ENCODE peak calls at places on chromosome 9, in six cellular contexts. W is Panc1, Q is fibroblast of lung, F is adrenal gland, X is GM23248, T is psoas muscle. I is an unnamed sample.
A peak's percentile ranks its signal among the peaks of the same experiment; 100 is the strongest.

GRCh38 chr9:107492381-107492780 is 2.8 kb upstream of the KLF4 start:
- DNase-seq in W (no peak), Q (no peak), F (no peak), X (peak; percentile 67), T (no peak), I (no peak)

GRCh38 chr9:21970800-21971620 is 23.2 kb downstream of the CDKN2A start:
- DNase-seq in W (no peak), Q (no peak), F (no peak), X (peak; percentile 6), T (peak; percentile 51), I (peak; percentile 3)

GRCh38 chr9:37454238-37454637 is 11.0 kb downstream of the ZBTB5 start:
- DNase-seq in W (no peak), Q (no peak), F (no peak), X (peak; percentile 46), T (no peak), I (no peak)

GRCh38 chr9:112443200-112443599 is 43.4 kb upstream of the KIAA1958 start:
- DNase-seq in W (no peak), Q (peak; percentile 16), F (no peak), X (peak; percentile 49), T (no peak), I (no peak)

GRCh38 chr9:138052322-138052615 is 174.7 kb downstream of the CACNA1B start:
- DNase-seq in W (no peak), Q (no peak), F (no peak), X (no peak), T (no peak), I (no peak)

GRCh38 chr9:98607787-98608186 is 100.9 kb downstream of the GABBR2 start:
- DNase-seq in W (no peak), Q (peak; percentile 90), F (no peak), X (peak; percentile 89), T (no peak), I (no peak)

GRCh38 chr9:132151118-132151517 is 10.7 kb upstream of the NTNG2 start:
- DNase-seq in W (no peak), Q (no peak), F (no peak), X (no peak), T (no peak), I (no peak)

GRCh38 chr9:128727626-128728248 is 3.8 kb upstream of the ZDHHC12 start:
- DNase-seq in W (no peak), Q (no peak), F (no peak), X (no peak), T (no peak), I (no peak)

GRCh38 chr9:24059651-24060050 is 233.6 kb upstream of the ELAVL2 start:
- DNase-seq in W (no peak), Q (no peak), F (no peak), X (no peak), T (no peak), I (no peak)

GRCh38 chr9:115262477-115262876 is 144.5 kb upstream of the TNC start:
- DNase-seq in W (peak; percentile 7), Q (peak; percentile 92), F (peak; percentile 17), X (peak; percentile 69), T (peak; percentile 49), I (peak; percentile 77)

GRCh38 chr9:88993871-88994819 is 2.9 kb downstream of the S1PR3 start:
- DNase-seq in W (no peak), Q (no peak), F (peak; percentile 57), X (peak; percentile 6), T (no peak), I (no peak)

GRCh38 chr9:114031948-114032688 is 46.0 kb downstream of the AMBP start:
- DNase-seq in W (no peak), Q (no peak), F (no peak), X (no peak), T (no peak), I (no peak)

GRCh38 chr9:120928015-120928719 is 1.6 kb upstream of the TRAF1 start:
- DNase-seq in W (no peak), Q (no peak), F (peak; percentile 79), X (peak; percentile 37), T (no peak), I (peak; percentile 55)

GRCh38 chr9:123911024-123911423 is 18.9 kb downstream of the DENND1A start:
- DNase-seq in W (no peak), Q (no peak), F (no peak), X (no peak), T (no peak), I (no peak)

GRCh38 chr9:123914517-123915199 is 15.3 kb downstream of the DENND1A start:
- DNase-seq in W (no peak), Q (no peak), F (no peak), X (no peak), T (no peak), I (no peak)

GRCh38 chr9:123912167-123912897 is 17.6 kb downstream of the DENND1A start:
- DNase-seq in W (no peak), Q (no peak), F (no peak), X (no peak), T (no peak), I (no peak)
- H3K9me3 ChIP-seq in W (no peaks in the 10 kb centered on the region), Q (no peaks in the 10 kb centered on the region), F (no peaks in the 10 kb centered on the region), X (no peaks in the 10 kb centered on the region), T (no peaks in the 10 kb centered on the region), I (no peaks in the 10 kb centered on the region)

GRCh38 chr9:134153450-134153849 is 10.9 kb downstream of the RNU6ATAC start:
- DNase-seq in W (no peak), Q (no peak), F (no peak), X (no peak), T (no peak), I (no peak)
- H3K36me3 ChIP-seq in W (peaks cover 5% of the 10 kb centered on the region), Q (peaks cover 59% of the 10 kb centered on the region), F (peaks cover 99% of the 10 kb centered on the region), X (peaks cover 12% of the 10 kb centered on the region), T (peaks cover 100% of the 10 kb centered on the region), I (no peaks in the 10 kb centered on the region)

DNA sequence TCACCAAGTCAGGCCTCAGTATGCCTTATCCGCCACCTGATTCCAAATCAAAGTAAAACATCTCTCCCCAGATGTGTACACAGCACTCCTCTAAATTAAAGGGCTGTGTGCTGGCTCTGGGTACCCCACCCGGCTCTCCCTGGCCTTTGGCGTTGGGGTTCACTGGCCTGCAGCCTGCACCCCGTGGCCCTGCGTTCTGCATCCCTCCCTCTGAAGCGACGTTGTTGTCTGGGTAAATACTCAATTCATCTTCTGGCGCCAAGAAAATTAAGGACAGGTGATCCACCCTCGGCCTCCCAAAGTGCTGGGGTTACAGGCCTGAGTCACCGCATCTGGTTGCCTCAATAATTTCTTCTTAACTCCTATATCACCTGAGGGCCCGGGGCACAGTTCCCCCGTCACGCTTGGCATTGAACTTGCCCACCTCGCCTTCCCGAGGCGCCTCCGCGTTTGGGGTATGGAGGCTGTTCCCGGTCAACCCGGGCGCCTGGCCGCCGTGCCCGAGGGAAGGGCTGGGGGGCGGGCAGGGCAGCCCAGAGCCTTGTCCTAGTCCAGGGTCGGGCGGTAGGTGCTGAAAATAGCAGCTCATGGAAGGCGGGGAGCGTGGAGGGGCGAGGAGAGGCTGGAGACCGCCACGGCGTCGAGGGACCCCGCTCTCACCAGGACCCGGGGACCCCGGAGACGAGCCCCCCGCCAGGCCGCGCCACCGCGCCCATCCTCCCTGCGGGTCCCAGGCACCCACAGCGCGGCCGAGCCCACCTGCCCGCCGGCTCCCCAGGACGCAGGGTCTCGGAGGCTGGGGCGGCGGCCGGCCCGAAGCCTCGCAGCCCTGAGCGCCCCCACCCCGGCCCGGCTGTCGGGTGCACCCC is 531 bp downstream of the ABO start:
- DNase-seq in W (no peak), Q (no peak), F (no peak), X (no peak), T (no peak), I (no peak)
- H3K27ac ChIP-seq in W (no peak overlapping the region), Q (no peak overlapping the region), F (peak overlapping the region; percentile 89), X (no peak overlapping the region), T (peak overlapping the region; percentile 43), I (peak overlapping the region; percentile 82)

GRCh38 chr9:28762167-28762566 is 1188.9 kb upstream of the C9orf72 start:
- DNase-seq in W (no peak), Q (no peak), F (no peak), X (no peak), T (no peak), I (no peak)

GRCh38 chr9:28758346-28758745 is 1185.1 kb upstream of the C9orf72 start:
- DNase-seq in W (no peak), Q (no peak), F (no peak), X (no peak), T (no peak), I (no peak)

GRCh38 chr9:28764532-28764931 is 1191.3 kb upstream of the C9orf72 start:
- DNase-seq in W (no peak), Q (no peak), F (no peak), X (no peak), T (no peak), I (no peak)

GRCh38 chr9:28758971-28759370 is 1185.7 kb upstream of the C9orf72 start:
- DNase-seq in W (no peak), Q (no peak), F (no peak), X (no peak), T (no peak), I (no peak)
- H3K9me3 ChIP-seq in W (no peaks in the 10 kb centered on the region), Q (no peaks in the 10 kb centered on the region), F (no peaks in the 10 kb centered on the region), X (no peaks in the 10 kb centered on the region), T (no peaks in the 10 kb centered on the region), I (no peaks in the 10 kb centered on the region)

GRCh38 chr9:124886866-124887492 is 25.0 kb downstream of the ARPC5L start:
- DNase-seq in W (no peak), Q (no peak), F (no peak), X (no peak), T (peak; percentile 72), I (no peak)

GRCh38 chr9:124886461-124886860 is 24.5 kb downstream of the ARPC5L start:
- DNase-seq in W (no peak), Q (no peak), F (no peak), X (no peak), T (no peak), I (no peak)

GRCh38 chr9:124887832-124888231 is 25.9 kb downstream of the ARPC5L start:
- DNase-seq in W (no peak), Q (no peak), F (no peak), X (no peak), T (no peak), I (no peak)

GRCh38 chr9:124884376-124884775 is 22.4 kb downstream of the ARPC5L start:
- DNase-seq in W (no peak), Q (peak; percentile 45), F (no peak), X (no peak), T (no peak), I (no peak)

DNA sequence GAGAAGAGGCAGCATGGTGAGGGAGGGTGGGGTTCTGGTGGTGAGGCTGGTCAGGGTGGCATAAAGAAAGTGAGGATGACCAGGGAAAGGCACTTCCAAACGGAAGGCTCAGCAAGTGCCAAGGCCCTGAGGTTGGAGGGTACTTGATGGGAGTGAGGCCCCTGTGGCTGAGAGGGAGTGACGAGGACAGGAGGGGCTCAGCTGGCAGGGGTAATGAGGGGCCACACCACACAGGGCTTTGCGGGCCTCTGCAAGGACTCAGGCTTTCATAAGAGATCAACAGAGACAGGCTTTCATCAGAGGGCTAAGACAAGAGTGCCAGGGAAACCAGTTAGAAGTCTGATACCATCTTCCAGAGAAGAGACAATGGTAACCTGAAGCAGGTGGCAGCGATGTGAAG is 23.6 kb downstream of the ARPC5L start:
- DNase-seq in W (no peak), Q (no peak), F (no peak), X (no peak), T (no peak), I (no peak)
- H3K36me3 ChIP-seq in W (no peaks in the 10 kb centered on the region), Q (peaks cover 15% of the 10 kb centered on the region), F (peaks cover 86% of the 10 kb centered on the region), X (no peaks in the 10 kb centered on the region), T (peaks cover 91% of the 10 kb centered on the region), I (no peaks in the 10 kb centered on the region)

I was measured in hepatocyte.